ENCODE peak calls at places on chromosome 1, in four cellular contexts. X is brain microvascular endothelial cell, P is left lung, T is PC-9. Z is an unnamed sample.

GRCh38 chr1:71834570-71835441 is 447.5 kb downstream of the NEGR1 start:
- DNase-seq in T (no peak), X (no peak), P (no peak), Z (no peak)

GRCh38 chr1:7684861-7685635 is 86.0 kb upstream of the VAMP3 start:
- DNase-seq in X (no peak), T (no peak), P (peak; percentile 63), Z (no peak)

GRCh38 chr1:247966520-247967204 is 1.6 kb downstream of the OR2AK2 start:
- DNase-seq in T (no peak), X (no peak), P (no peak), Z (no peak)

GRCh38 chr1:224959656-224960055 is 30.2 kb downstream of the DNAH14 start:
- DNase-seq in T (no peak), P (no peak), X (no peak), Z (no peak)

GRCh38 chr1:8570435-8570834 is 247.0 kb downstream of the RERE start:
- DNase-seq in P (no peak), T (no peak), X (peak; percentile 50), Z (no peak)

GRCh38 chr1:44377925-44378784 is 23.1 kb upstream of the ERI3 start:
- DNase-seq in T (peak; percentile 61), P (no peak), X (peak; percentile 35), Z (no peak)

GRCh38 chr1:186094170-186094569 is 280.9 kb downstream of the TPR start:
- DNase-seq in T (no peak), P (no peak), X (peak; percentile 36), Z (no peak)

GRCh38 chr1:202564958-202565497 is 145.2 kb downstream of the SYT2 start:
- DNase-seq in X (no peak), T (no peak), P (no peak), Z (no peak)

GRCh38 chr1:90616395-90616794 is 100.7 kb downstream of the BARHL2 start:
- DNase-seq in T (no peak), X (peak; percentile 5), P (no peak), Z (no peak)

DNA sequence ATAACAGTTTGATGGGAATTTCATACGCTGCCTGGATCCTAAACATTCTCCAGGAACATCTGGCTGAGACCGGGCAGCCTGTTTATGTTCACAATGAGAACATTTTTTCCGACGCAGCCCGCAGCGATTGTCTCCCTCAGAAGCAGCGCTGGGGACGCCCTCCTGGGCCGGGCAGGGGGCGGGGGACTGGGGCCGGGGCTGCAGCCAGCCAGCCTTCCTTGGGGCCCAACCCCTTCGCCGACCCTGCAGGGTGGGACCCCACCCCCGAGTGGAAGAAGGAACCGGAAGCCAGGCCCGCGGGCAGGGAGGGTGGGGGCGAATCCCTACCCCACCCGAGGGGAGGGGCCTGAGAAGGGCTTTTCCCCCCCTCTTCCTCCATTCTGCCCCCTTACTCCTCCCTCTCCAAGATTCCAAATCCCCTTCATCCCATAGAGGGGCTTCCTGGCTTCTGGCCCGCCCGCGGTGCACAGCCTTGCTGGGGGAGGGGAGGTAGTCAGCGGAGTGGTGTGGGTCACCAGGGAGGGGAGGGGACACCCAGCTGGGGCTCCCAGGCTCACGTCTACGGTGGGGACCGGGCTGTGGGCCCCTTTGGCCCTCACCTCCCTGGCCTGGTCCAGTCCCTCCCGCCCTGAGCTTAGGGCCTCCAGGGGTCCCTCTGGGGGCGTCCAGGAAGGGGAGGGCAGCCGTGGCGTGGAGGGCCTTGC is 60.6 kb downstream of the WNT9A start:
- DNase-seq in P (peak; percentile 86), T (no peak), X (peak; percentile 14), Z (no peak)
- H3K4me3 ChIP-seq in P (peak overlapping the region; percentile 24), T (no peak overlapping the region), X (peak overlapping the region; percentile 36), Z (peak overlapping the region; percentile 10)

DNA sequence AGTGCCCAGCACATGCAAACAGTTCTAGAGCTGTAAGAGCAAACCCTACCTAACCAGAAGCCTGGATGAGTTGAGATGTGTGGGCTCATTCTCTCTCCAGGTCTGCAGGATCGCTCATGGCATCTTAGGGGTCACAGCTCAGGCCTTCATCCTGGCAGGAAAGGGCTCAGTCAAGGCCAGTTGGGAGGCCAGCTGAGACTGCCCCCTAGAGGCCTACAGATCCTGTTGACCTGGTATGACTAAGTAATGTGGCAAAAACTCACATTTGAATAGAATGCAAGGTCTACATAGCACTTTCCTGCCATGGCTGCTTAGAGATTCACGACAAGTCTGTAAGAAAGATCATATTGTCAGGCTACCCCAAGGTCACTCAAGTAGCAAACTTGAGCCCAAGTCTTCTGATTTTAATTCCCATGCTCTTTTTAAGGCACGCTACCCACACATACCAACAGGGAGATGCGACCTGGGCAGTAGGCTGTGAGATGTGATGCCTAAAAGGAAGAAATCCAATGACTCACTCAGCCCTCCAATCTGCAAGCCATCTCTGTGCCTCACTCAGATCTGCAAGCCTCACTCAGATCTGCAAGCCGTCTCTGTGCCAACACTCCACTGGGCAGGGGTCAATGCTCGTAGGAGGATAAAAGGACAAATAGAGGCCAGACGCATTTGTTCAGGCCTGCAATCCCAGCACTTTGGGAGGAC is 5.1 kb upstream of the CAPN8 start:
- DNase-seq in P (no peak), T (peak; percentile 53), X (peak; percentile 9), Z (no peak)
- TF ChIP-seq CTCF in P (peak; percentile 36), T (peak; percentile 78), X (peak; percentile 71), Z (peak; percentile 34)

GRCh38 chr1:36675106-36675505 is 192.4 kb upstream of the CSF3R start:
- DNase-seq in T (no peak), P (no peak), X (no peak), Z (no peak)
- H3K27me3 ChIP-seq in T (peaks cover 76% of the 10 kb centered on the region), P (no peaks in the 10 kb centered on the region), X (no peaks in the 10 kb centered on the region), Z (no peaks in the 10 kb centered on the region)

GRCh38 chr1:47725732-47726495 is 271.3 kb downstream of the TRABD2B start:
- DNase-seq in P (peak; percentile 87), T (peak; percentile 64), X (peak; percentile 78), Z (no peak)
- H3K4me3 ChIP-seq in P (no peak overlapping the region), T (no peak overlapping the region), X (no peak overlapping the region), Z (no peak overlapping the region)

DNA sequence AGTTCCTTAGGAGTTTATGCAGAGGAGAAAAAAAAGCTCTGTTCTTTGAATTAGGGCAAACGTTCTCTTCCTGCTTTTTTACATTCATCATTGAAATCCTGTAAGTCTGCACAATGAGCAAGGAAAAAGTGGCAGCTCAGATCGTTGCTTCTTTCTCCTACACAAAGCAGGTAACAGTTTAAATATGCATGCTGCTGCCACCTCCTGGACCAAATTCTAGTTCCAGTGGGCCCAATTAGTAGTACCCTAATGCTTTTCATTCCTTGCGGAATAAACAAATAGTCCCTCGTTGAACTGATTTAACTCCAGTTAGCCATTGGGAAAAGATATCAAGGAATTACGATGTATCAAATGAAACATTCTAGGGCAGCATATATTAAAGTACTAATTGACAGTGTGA is 20.1 kb downstream of the YTHDF2 start:
- DNase-seq in X (no peak), T (no peak), P (no peak), Z (no peak)
- TF ChIP-seq CTCF in X (peak; percentile 43), T (no peak), P (no peak), Z (peak; percentile 19)

GRCh38 chr1:183419399-183419798 is 1.2 kb upstream of the NMNAT2 start:
- DNase-seq in P (no peak), T (no peak), X (no peak), Z (no peak)

GRCh38 chr1:183417691-183418491 is at the start of gene NMNAT2:
- DNase-seq in X (peak; percentile 23), P (peak; percentile 76), T (peak; percentile 35), Z (no peak)

GRCh38 chr1:183414365-183414764 is 3.8 kb downstream of the NMNAT2 start:
- DNase-seq in P (no peak), X (no peak), T (no peak), Z (no peak)

GRCh38 chr1:183416850-183417690 is 1.1 kb downstream of the NMNAT2 start:
- DNase-seq in X (peak; percentile 46), T (no peak), P (peak; percentile 87), Z (no peak)

DNA sequence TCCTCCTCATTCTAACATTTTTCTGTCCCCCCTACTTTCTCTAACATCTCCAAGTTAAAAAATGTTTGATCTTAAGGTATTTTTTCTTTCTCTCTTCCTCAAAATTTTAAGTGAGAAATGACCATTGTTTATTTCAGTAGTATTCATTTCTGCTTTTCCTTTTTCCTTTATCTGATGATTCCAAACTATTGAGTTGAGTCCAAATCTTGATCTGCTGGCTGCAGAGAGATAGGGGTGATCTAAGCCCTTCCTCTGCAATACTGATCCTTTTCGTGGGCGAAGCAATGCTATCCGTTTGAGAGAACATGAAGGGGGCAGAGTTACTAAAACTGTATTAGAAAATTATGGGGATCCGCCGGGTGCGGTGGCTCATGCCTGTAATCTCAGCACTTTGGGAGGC is 516 bp upstream of the NMNAT2 start:
- DNase-seq in X (no peak), P (no peak), T (no peak), Z (no peak)
- H3K27me3 ChIP-seq in X (peaks cover 35% of the 10 kb centered on the region), P (peaks cover 39% of the 10 kb centered on the region), T (no peaks in the 10 kb centered on the region), Z (peaks cover 38% of the 10 kb centered on the region)

Z was measured in BJ.